ENCODE peak calls at places on chromosome 14, in ten cellular contexts. N, H, R, D, K, C, E, M, V and A are unnamed samples. For H3K4me1, the result is how much of the 10 kb centered on the place peaks cover.

GRCh38 chr14:29463727-29464370 is 463.8 kb downstream of the PRKD1 start:
- DNase-seq in E (no peak), R (no peak), N (no peak), M (no peak), D (no peak), V (no peak), H (peak), C (no peak), K (peak), A (no peak)

GRCh38 chr14:74532246-74532645 is 38.7 kb downstream of the ISCA2 start:
- DNase-seq in V (no peak), C (no peak), N (no peak), H (no peak), M (no peak), R (no peak), K (no peak), E (no peak), D (no peak), A (no peak)

GRCh38 chr14:74018704-74019407 is at the start of the genes BBOF1 and ENTPD5:
- DNase-seq in R (peak), V (peak), K (peak), E (peak), M (peak), C (peak), D (peak), H (peak), N (no peak), A (peak)

GRCh38 chr14:39211109-39211741 is 22.5 kb upstream of the MIA2 start:
- DNase-seq in D (no peak), K (no peak), R (no peak), M (no peak), H (no peak), C (no peak), V (no peak), E (no peak), N (no peak), A (no peak)

GRCh38 chr14:95303552-95303951 is 16.2 kb downstream of the CLMN start:
- DNase-seq in D (no peak), M (no peak), N (no peak), R (no peak), C (no peak), H (no peak), V (no peak), K (no peak), E (peak), A (no peak)

GRCh38 chr14:61589691-61590521 is 105.4 kb upstream of the HIF1A start:
- DNase-seq in V (no peak), E (no peak), M (no peak), C (no peak), N (no peak), R (no peak), K (no peak), D (no peak), H (no peak), A (peak)

GRCh38 chr14:73273799-73274198 is 36.5 kb downstream of the PAPLN start:
- DNase-seq in H (no peak), E (no peak), M (no peak), R (no peak), V (no peak), C (no peak), D (no peak), N (no peak), K (no peak), A (no peak)

GRCh38 chr14:77037886-77038511 is 9.5 kb upstream of the IRF2BPL start:
- DNase-seq in M (no peak), H (no peak), E (no peak), R (no peak), V (no peak), D (no peak), N (no peak), K (peak), C (no peak), A (no peak)

GRCh38 chr14:51081712-51082111 is 13.2 kb downstream of the TRIM9 start:
- DNase-seq in D (no peak), V (no peak), C (no peak), E (no peak), M (no peak), R (no peak), K (no peak), H (no peak), N (no peak), A (no peak)

GRCh38 chr14:75450381-75451276 is 22.8 kb downstream of the JDP2 start:
- DNase-seq in E (no peak), K (no peak), M (peak), V (no peak), N (no peak), D (peak), H (peak), R (no peak), C (no peak), A (peak)

GRCh38 chr14:73829526-73830431 is 21.9 kb upstream of the PTGR2 start:
- DNase-seq in K (peak), N (no peak), D (peak), M (peak), R (peak), H (peak), E (no peak), C (no peak), V (no peak), A (no peak)

GRCh38 chr14:77870646-77871045 is 70.7 kb downstream of the ADCK1 start:
- DNase-seq in M (no peak), H (no peak), C (no peak), K (no peak), V (no peak), N (no peak), R (no peak), D (no peak), E (no peak), A (no peak)

GRCh38 chr14:30005114-30005698 is 77.6 kb upstream of the PRKD1 start:
- DNase-seq in V (no peak), R (peak), H (peak), E (no peak), K (peak), M (peak), N (peak), C (peak), D (peak), A (peak)

GRCh38 chr14:95156765-95157194 is 549 bp downstream of the DICER1 start:
- DNase-seq in H (peak), C (peak), E (peak), V (no peak), N (no peak), K (peak), D (peak), R (peak), M (peak), A (no peak)

GRCh38 chr14:23492618-23493272 is 23.2 kb downstream of the NGDN start:
- DNase-seq in C (no peak), K (no peak), D (no peak), H (no peak), M (no peak), V (no peak), R (no peak), E (no peak), N (no peak), A (no peak)

GRCh38 chr14:24313912-24314311 is 2.6 kb downstream of the LTB4R start:
- DNase-seq in V (no peak), K (no peak), M (no peak), E (no peak), R (no peak), H (no peak), N (no peak), C (no peak), D (no peak), A (no peak)

GRCh38 chr14:24407608-24408325 is 9.0 kb downstream of the NYNRIN start:
- DNase-seq in N (no peak), M (no peak), V (no peak), K (no peak), E (no peak), R (no peak), C (no peak), H (no peak), D (no peak), A (no peak)

GRCh38 chr14:76977793-76978730 is 50.4 kb downstream of the IRF2BPL start:
- DNase-seq in N (no peak), K (peak), D (peak), M (peak), E (no peak), C (no peak), V (peak), H (no peak), R (no peak), A (no peak)

GRCh38 chr14:75559451-75560187 is 18.8 kb upstream of the FLVCR2 start:
- DNase-seq in H (no peak), E (peak), M (peak), V (no peak), N (no peak), R (peak), D (peak), K (peak), C (peak), A (no peak)

GRCh38 chr14:84343637-84344036 is 1186.3 kb upstream of the FLRT2 start:
- DNase-seq in V (no peak), D (peak), H (no peak), E (no peak), M (no peak), C (no peak), N (no peak), K (peak), R (no peak), A (no peak)

GRCh38 chr14:24612186-24612585 is 2.7 kb upstream of the GZMH start:
- DNase-seq in E (no peak), R (no peak), H (peak), K (no peak), V (no peak), D (no peak), N (no peak), C (peak), M (no peak), A (peak)

GRCh38 chr14:33949051-33950037 is 1.5 kb downstream of the EGLN3 start:
- DNase-seq in M (no peak), K (no peak), V (no peak), R (no peak), C (no peak), N (no peak), H (peak), E (no peak), D (no peak), A (peak)

GRCh38 chr14:103023881-103024473 is 33.4 kb downstream of the CDC42BPB start:
- DNase-seq in V (no peak), R (no peak), M (no peak), E (no peak), H (no peak), N (no peak), K (peak), C (no peak), D (no peak), A (peak)

GRCh38 chr14:77314539-77314938 is 6.1 kb downstream of the POMT2 start:
- DNase-seq in M (no peak), C (no peak), E (no peak), R (no peak), H (no peak), D (no peak), N (no peak), V (no peak), K (no peak), A (no peak)

GRCh38 chr14:104135121-104135903 is 3.1 kb upstream of the KIF26A start:
- DNase-seq in R (peak), C (no peak), E (peak), V (no peak), D (peak), K (no peak), N (no peak), H (no peak), M (no peak), A (peak)

GRCh38 chr14:75979641-75980422 is 2.0 kb downstream of the TGFB3 start:
- DNase-seq in V (no peak), E (no peak), K (no peak), D (no peak), C (no peak), R (no peak), N (no peak), H (no peak), M (no peak), A (peak)

GRCh38 chr14:65198346-65198745 is 96.0 kb upstream of the MAX start:
- DNase-seq in R (no peak), K (no peak), V (no peak), E (peak), H (peak), C (no peak), D (no peak), M (no peak), N (no peak), A (no peak)

GRCh38 chr14:97704316-97704715 is 907.1 kb downstream of the VRK1 start:
- DNase-seq in R (no peak), K (no peak), C (no peak), M (no peak), N (no peak), V (no peak), H (no peak), E (no peak), D (no peak), A (no peak)

GRCh38 chr14:90521121-90521929 is 124.5 kb downstream of the CALM1 start:
- DNase-seq in N (no peak), C (no peak), H (peak), D (no peak), K (no peak), V (no peak), R (no peak), E (no peak), M (peak), A (peak)

GRCh38 chr14:93957751-93958566 is 18.4 kb downstream of the ASB2 start:
- DNase-seq in M (no peak), K (no peak), H (no peak), C (no peak), D (no peak), V (no peak), N (no peak), R (no peak), E (no peak), A (no peak)

GRCh38 chr14:93959239-93960107 is 16.9 kb downstream of the ASB2 start:
- DNase-seq in H (peak), E (peak), R (peak), N (peak), M (peak), D (peak), K (peak), V (peak), C (peak), A (peak)

GRCh38 chr14:93960108-93960475 is 16.3 kb downstream of the ASB2 start:
- DNase-seq in H (no peak), V (no peak), D (peak), M (no peak), K (no peak), E (no peak), N (no peak), C (no peak), R (no peak), A (no peak)

GRCh38 chr14:93957333-93957710 is 19.0 kb downstream of the ASB2 start:
- DNase-seq in D (no peak), E (no peak), H (no peak), R (no peak), M (no peak), K (no peak), N (no peak), V (no peak), C (no peak), A (no peak)

DNA sequence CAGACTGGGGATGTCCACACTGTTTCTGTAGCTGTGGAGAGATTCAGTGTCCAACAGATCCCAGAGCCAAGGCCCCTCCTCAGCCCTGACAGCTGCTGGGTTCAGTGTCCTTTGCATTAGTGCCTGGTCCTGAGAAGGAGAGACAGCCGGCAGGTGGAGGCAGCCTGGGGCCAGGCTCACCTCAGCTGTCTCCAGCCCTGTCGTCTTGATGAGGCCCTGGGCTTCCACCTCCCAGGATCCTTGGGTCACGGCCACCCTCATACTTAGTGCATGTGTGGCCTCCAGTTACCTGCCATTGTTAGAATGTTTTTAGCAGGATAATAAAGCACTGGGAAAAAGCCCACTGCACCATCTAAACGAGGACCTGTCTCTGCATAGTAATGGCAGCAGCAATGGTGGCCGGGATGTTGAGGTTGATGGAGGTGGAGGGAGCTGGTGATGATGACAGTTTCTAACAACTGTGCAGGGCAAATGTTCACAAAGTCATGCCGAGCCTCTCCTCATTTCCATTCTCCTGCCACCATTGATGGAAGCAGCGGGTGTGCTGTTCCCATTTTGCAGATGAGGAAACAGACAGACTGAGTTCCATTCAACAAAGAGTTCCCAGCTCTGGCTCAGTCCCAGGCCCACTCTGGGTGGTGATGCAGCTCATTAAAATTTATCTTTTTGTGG is 17.7 kb downstream of the ASB2 start:
- DNase-seq in R (no peak), V (no peak), D (no peak), C (no peak), M (no peak), N (no peak), E (no peak), H (no peak), K (no peak), A (peak)
- H3K4me1 ChIP-seq in R (under half), V (half or more), D (under half), C (half or more), M (under half), N (under half), E (under half), H (under half), K (under half), A (half or more)

GRCh38 chr14:59199614-59200013 is 11.1 kb downstream of the DAAM1 start:
- DNase-seq in N (no peak), C (no peak), E (no peak), R (no peak), D (no peak), H (no peak), K (no peak), M (no peak), V (no peak), A (no peak)

GRCh38 chr14:59199205-59199604 is 10.7 kb downstream of the DAAM1 start:
- DNase-seq in V (no peak), R (no peak), E (no peak), H (no peak), C (no peak), M (no peak), K (no peak), N (no peak), D (no peak), A (peak)

GRCh38 chr14:59197695-59198262 is 9.3 kb downstream of the DAAM1 start:
- DNase-seq in C (no peak), R (no peak), H (no peak), M (no peak), N (no peak), V (no peak), K (no peak), E (no peak), D (no peak), A (no peak)

GRCh38 chr14:59200214-59200613 is 11.7 kb downstream of the DAAM1 start:
- DNase-seq in R (no peak), H (no peak), V (no peak), E (no peak), K (no peak), C (no peak), M (no peak), N (no peak), D (no peak), A (no peak)

GRCh38 chr14:59195898-59196297 is 7.4 kb downstream of the DAAM1 start:
- DNase-seq in D (no peak), N (no peak), V (no peak), M (no peak), K (no peak), R (no peak), E (no peak), C (no peak), H (no peak), A (no peak)
- H3K4me1 ChIP-seq in D (under half), N (under half), V (under half), M (half or more), K (under half), R (under half), E (under half), C (under half), H (under half), A (under half)

GRCh38 chr14:99576304-99576703 is 27.7 kb downstream of the CCDC85C start:
- DNase-seq in M (no peak), R (peak), H (no peak), C (no peak), E (no peak), D (no peak), N (no peak), K (no peak), V (no peak), A (no peak)

GRCh38 chr14:99574099-99574880 is 29.7 kb downstream of the CCDC85C start:
- DNase-seq in D (peak), E (peak), V (no peak), R (peak), C (no peak), H (peak), K (peak), M (peak), N (no peak), A (peak)

GRCh38 chr14:99573436-99574098 is 30.4 kb downstream of the CCDC85C start:
- DNase-seq in H (peak), K (no peak), D (no peak), E (peak), C (no peak), M (no peak), R (no peak), V (no peak), N (no peak), A (no peak)

GRCh38 chr14:99576761-99577705 is 27.0 kb downstream of the CCDC85C start:
- DNase-seq in H (no peak), V (no peak), D (no peak), N (no peak), R (no peak), C (no peak), M (no peak), K (no peak), E (no peak), A (no peak)

DNA sequence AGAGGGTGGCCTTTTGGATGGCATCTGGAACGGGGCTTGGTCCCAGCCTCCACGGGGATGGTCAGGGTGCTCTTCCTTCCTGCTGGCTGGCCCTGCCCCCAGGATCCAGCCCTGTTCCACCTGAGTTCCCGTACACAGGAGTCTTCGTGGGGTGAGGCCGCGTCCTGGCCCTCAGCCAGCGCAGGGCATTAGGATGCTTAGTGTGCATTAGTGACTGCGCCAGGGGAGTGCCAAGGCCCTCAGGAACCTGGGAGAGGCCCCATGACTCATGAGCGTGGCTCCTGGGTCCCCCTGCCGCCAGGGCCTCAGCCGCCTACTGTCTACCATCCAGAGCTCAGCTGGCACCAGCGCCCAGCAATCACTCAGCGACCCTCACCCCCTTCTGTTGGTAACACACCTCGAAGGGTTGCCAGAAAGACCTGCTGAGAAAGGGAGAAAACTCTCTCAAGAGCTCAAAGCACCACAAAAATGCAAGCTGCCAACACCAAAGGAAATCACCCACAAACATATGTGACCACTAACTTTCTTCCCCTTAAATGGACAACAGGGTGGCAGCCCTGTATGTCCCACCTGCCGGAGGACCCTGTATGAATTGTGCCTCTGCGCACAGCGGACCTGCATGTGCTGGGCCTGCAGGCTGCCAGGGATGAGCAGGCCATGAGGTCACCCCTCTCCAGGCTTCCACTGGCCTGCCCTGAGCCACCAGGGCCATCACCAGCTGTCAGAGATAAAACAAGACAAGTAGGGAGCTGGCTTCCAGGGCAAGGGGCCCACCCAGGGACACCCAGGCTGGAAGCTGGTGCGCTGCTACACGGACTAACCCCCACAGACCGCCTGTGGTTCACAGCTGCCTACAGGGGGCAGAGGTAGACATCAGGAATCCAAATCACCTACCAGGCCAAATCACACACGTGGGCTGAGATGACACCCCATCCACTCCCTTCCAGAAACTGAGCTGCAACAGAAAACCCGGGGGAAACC is 28.7 kb downstream of the CCDC85C start:
- DNase-seq in K (no peak), M (peak), C (no peak), V (no peak), R (peak), D (no peak), E (peak), H (peak), N (no peak), A (peak)
- H3K4me1 ChIP-seq in K (under half), M (half or more), C (under half), V (under half), R (half or more), D (half or more), E (half or more), H (under half), N (half or more), A (half or more)

GRCh38 chr14:69129264-69129880 is 23.5 kb downstream of the DCAF5 start:
- DNase-seq in C (peak), R (peak), V (peak), E (peak), N (peak), M (peak), D (peak), H (peak), K (peak), A (peak)
- H3K4me1 ChIP-seq in C (under half), R (under half), V (under half), E (under half), N (under half), M (under half), D (under half), H (under half), K (under half), A (under half)

GRCh38 chr14:100679707-100680438 is 46.8 kb upstream of the DLK1 start:
- DNase-seq in V (no peak), C (no peak), M (peak), N (no peak), H (no peak), D (peak), E (no peak), R (no peak), K (peak), A (peak)
- H3K4me1 ChIP-seq in V (under half), C (under half), M (under half), N (half or more), H (under half), D (half or more), E (half or more), R (under half), K (under half), A (half or more)